ENCODE peak calls at places on chromosomes 2 and 18, in seven cellular contexts. M, D, K, G, L, O and H are unnamed samples.

GRCh38 chr2:249538-250042 is 14.2 kb downstream of the SH3YL1 start:
- DNase-seq in D (no peak), O (no peak), M (no peak), L (no peak), K (no peak), G (no peak), H (no peak)

GRCh38 chr18:58862851-58863538 is 1.7 kb upstream of the ZNF532 start:
- DNase-seq in O (peak), G (no peak), M (no peak), K (no peak), L (peak), D (peak), H (no peak)

GRCh38 chr18:79876497-79876896 is 75.0 kb downstream of the SLC66A2 start:
- DNase-seq in L (peak), O (no peak), K (no peak), D (no peak), G (peak), M (no peak), H (no peak)

GRCh38 chr18:60075477-60075876 is 175.7 kb downstream of the PMAIP1 start:
- DNase-seq in D (no peak), L (no peak), G (no peak), K (no peak), O (no peak), M (no peak), H (no peak)

GRCh38 chr2:164617466-164617865 is 3.8 kb downstream of the GRB14 start:
- DNase-seq in O (peak), M (no peak), D (no peak), L (no peak), K (no peak), G (no peak), H (no peak)

GRCh38 chr2:1278125-1278524 is 135.1 kb upstream of the TPO start:
- DNase-seq in O (no peak), D (no peak), L (no peak), M (no peak), K (no peak), G (no peak), H (peak)

GRCh38 chr2:20451346-20451745 is 4.5 kb downstream of the RHOB start:
- DNase-seq in M (no peak), K (no peak), L (no peak), D (no peak), G (no peak), O (no peak), H (no peak)

GRCh38 chr2:73020657-73021370 is 50.7 kb downstream of the SFXN5 start:
- DNase-seq in G (no peak), M (no peak), D (no peak), L (no peak), K (no peak), O (peak), H (no peak)

GRCh38 chr2:15640291-15640711 is 48.6 kb downstream of the DDX1 start:
- DNase-seq in D (no peak), G (no peak), M (no peak), O (peak), L (no peak), K (no peak), H (no peak)

GRCh38 chr18:75376004-75376403 is 51.5 kb downstream of the SMIM21 start:
- DNase-seq in L (peak), O (no peak), D (no peak), G (peak), K (no peak), M (no peak), H (no peak)

GRCh38 chr2:240559271-240559670 is 886 bp upstream of the DUSP28 start:
- DNase-seq in O (no peak), D (no peak), G (no peak), K (no peak), L (no peak), M (no peak), H (no peak)

GRCh38 chr2:166516712-166517303 is 22.8 kb upstream of the SCN7A start:
- DNase-seq in D (no peak), K (peak), M (no peak), O (peak), L (peak), G (peak), H (no peak)

GRCh38 chr18:27223570-27224340 is 38.6 kb upstream of the CHST9 start:
- DNase-seq in O (no peak), L (peak), D (no peak), M (no peak), G (peak), K (peak), H (no peak)

GRCh38 chr2:60507211-60507810 is 46.1 kb downstream of the BCL11A start:
- DNase-seq in K (no peak), D (no peak), M (no peak), L (no peak), O (no peak), G (peak), H (no peak)

GRCh38 chr2:103959174-103960125 is 894.5 kb upstream of the POU3F3 start:
- DNase-seq in G (peak), L (peak), M (no peak), K (peak), O (peak), D (no peak), H (no peak)

GRCh38 chr2:189281151-189281550 is 101.6 kb upstream of the COL5A2 start:
- DNase-seq in M (no peak), L (no peak), G (no peak), O (no peak), D (no peak), K (no peak), H (no peak)

GRCh38 chr2:181203412-181203811 is 223.0 kb downstream of the UBE2E3 start:
- DNase-seq in D (no peak), M (no peak), K (no peak), O (peak), G (no peak), L (no peak), H (no peak)

GRCh38 chr2:172215172-172215935 is 112.7 kb upstream of the DLX2 start:
- DNase-seq in M (no peak), O (no peak), K (no peak), G (no peak), D (no peak), L (no peak), H (no peak)

GRCh38 chr2:111185496-111186022 is 64.8 kb downstream of the BCL2L11 start:
- DNase-seq in K (no peak), D (no peak), G (peak), L (peak), O (no peak), M (no peak), H (no peak)

GRCh38 chr18:32353257-32353656 is 117.4 kb downstream of the GAREM1 start:
- DNase-seq in G (no peak), O (no peak), L (no peak), K (no peak), D (no peak), M (no peak), H (no peak)

GRCh38 chr2:220687231-220687843 is 884.8 kb downstream of the EPHA4 start:
- DNase-seq in L (peak), O (peak), G (peak), D (peak), M (no peak), K (peak), H (no peak)

GRCh38 chr18:23662309-23663263 is at the start of gene ANKRD29:
- DNase-seq in K (peak), O (peak), D (peak), L (peak), G (peak), M (no peak), H (no peak)

GRCh38 chr2:25078171-25079049 is 36.5 kb downstream of the EFR3B start:
- DNase-seq in L (peak), K (no peak), M (peak), O (peak), D (no peak), G (peak), H (no peak)

GRCh38 chr2:199977984-199978415 is 22.6 kb downstream of the MAIP1 start:
- DNase-seq in O (peak), L (no peak), G (no peak), M (no peak), K (no peak), D (no peak), H (no peak)

GRCh38 chr18:63307555-63308200 is 11.9 kb downstream of the BCL2 start:
- DNase-seq in D (no peak), O (no peak), K (no peak), M (peak), L (no peak), G (no peak), H (no peak)

GRCh38 chr2:233443511-233444183 is 89.4 kb downstream of the DGKD start:
- DNase-seq in K (peak), O (peak), G (peak), D (peak), M (peak), L (peak), H (peak)

GRCh38 chr18:12317664-12318333 is 9.8 kb downstream of the TUBB6 start:
- DNase-seq in K (no peak), G (no peak), D (no peak), M (no peak), O (no peak), L (no peak), H (no peak)

GRCh38 chr2:203361922-203362321 is 33.7 kb downstream of the ABI2 start:
- DNase-seq in G (no peak), K (no peak), L (no peak), O (no peak), M (no peak), D (no peak), H (no peak)

GRCh38 chr2:188138313-188138712 is 153.4 kb upstream of the GULP1 start:
- DNase-seq in G (no peak), K (no peak), L (no peak), D (no peak), O (no peak), M (no peak), H (no peak)

GRCh38 chr2:74893332-74893731 is 59.4 kb downstream of the HK2 start:
- DNase-seq in D (no peak), K (no peak), M (no peak), L (no peak), O (peak), G (no peak), H (no peak)

GRCh38 chr2:139600166-139600565 is 820.0 kb upstream of the NXPH2 start:
- DNase-seq in O (no peak), L (no peak), D (no peak), G (peak), M (peak), K (no peak), H (no peak)

GRCh38 chr2:170361359-170361936 is 183.5 kb downstream of the MYO3B start:
- DNase-seq in M (peak), D (peak), G (peak), O (peak), K (peak), L (peak), H (no peak)

GRCh38 chr2:172970660-172971059 is 105.0 kb upstream of the MAP3K20 start:
- DNase-seq in O (no peak), M (no peak), D (no peak), G (no peak), K (no peak), L (no peak), H (no peak)

GRCh38 chr2:85255813-85256581 is 71.8 kb downstream of the TGOLN2 start:
- DNase-seq in O (no peak), K (peak), M (no peak), D (no peak), G (no peak), L (no peak), H (no peak)

GRCh38 chr2:238339814-238340213 is 19.5 kb downstream of the TRAF3IP1 start:
- DNase-seq in G (no peak), D (no peak), O (no peak), M (no peak), L (no peak), K (no peak), H (no peak)